ENCODE peak calls at places on chromosomes 4 and X, in four cellular contexts. One of them, this sample, is unnamed.

GRCh38 chr4:15420642-15421041 is 7.2 kb upstream of the C1QTNF7 start:
- DNase-seq in GM23248: peak
- DNase-seq in H7: no peak
- DNase-seq in T-helper 1 cell: no peak
- DNase-seq in this sample: no peak

GRCh38 chr4:147736458-147736857 is 4.6 kb downstream of the ARHGAP10 start:
- DNase-seq in GM23248: peak
- DNase-seq in H7: no peak
- DNase-seq in T-helper 1 cell: no peak
- DNase-seq in this sample: no peak

GRCh38 chr4:76687730-76688441 is 210.1 kb downstream of the SOWAHB start:
- DNase-seq in GM23248: no peak
- DNase-seq in H7: no peak
- DNase-seq in T-helper 1 cell: no peak
- DNase-seq in this sample: no peak

GRCh38 chrX:142084611-142085010 is 120.5 kb downstream of the MAGEC2 start:
- DNase-seq in GM23248: no peak
- DNase-seq in H7: no peak
- DNase-seq in T-helper 1 cell: no peak
- DNase-seq in this sample: no peak

GRCh38 chrX:37666516-37666915 is 19.1 kb upstream of the XK start:
- DNase-seq in GM23248: no peak
- DNase-seq in H7: no peak
- DNase-seq in T-helper 1 cell: no peak
- DNase-seq in this sample: no peak

GRCh38 chr4:122224348-122224747 is 72.2 kb downstream of the BLTP1 start:
- DNase-seq in GM23248: peak
- DNase-seq in H7: peak
- DNase-seq in T-helper 1 cell: no peak
- DNase-seq in this sample: no peak

GRCh38 chr4:81081156-81081555 is 50.6 kb downstream of the BMP3 start:
- DNase-seq in GM23248: no peak
- DNase-seq in H7: no peak
- DNase-seq in T-helper 1 cell: no peak
- DNase-seq in this sample: no peak

GRCh38 chr4:92182736-92183407 is 120.9 kb upstream of the GRID2 start:
- DNase-seq in GM23248: no peak
- DNase-seq in H7: no peak
- DNase-seq in T-helper 1 cell: no peak
- DNase-seq in this sample: no peak

GRCh38 chrX:134158821-134159512 is 78.0 kb upstream of the CCDC160 start:
- DNase-seq in GM23248: no peak
- DNase-seq in H7: no peak
- DNase-seq in T-helper 1 cell: peak
- DNase-seq in this sample: no peak

GRCh38 chrX:30283456-30284200 is 25.6 kb downstream of the NR0B1 start:
- DNase-seq in GM23248: peak
- DNase-seq in H7: no peak
- DNase-seq in T-helper 1 cell: no peak
- DNase-seq in this sample: no peak

GRCh38 chrX:117982702-117983392 is 133.8 kb downstream of the KLHL13 start:
- DNase-seq in GM23248: no peak
- DNase-seq in H7: no peak
- DNase-seq in T-helper 1 cell: no peak
- DNase-seq in this sample: no peak

GRCh38 chr4:4461850-4462249 is 74.9 kb downstream of the NSG1 start:
- DNase-seq in GM23248: no peak
- DNase-seq in H7: no peak
- DNase-seq in T-helper 1 cell: peak
- DNase-seq in this sample: no peak

GRCh38 chr4:145083891-145084640 is 13.9 kb downstream of the ANAPC10 start:
- DNase-seq in GM23248: peak
- DNase-seq in H7: no peak
- DNase-seq in T-helper 1 cell: no peak
- DNase-seq in this sample: no peak

GRCh38 chr4:14837860-14838259 is 164.4 kb upstream of the CPEB2 start:
- DNase-seq in GM23248: peak
- DNase-seq in H7: peak
- DNase-seq in T-helper 1 cell: no peak
- DNase-seq in this sample: no peak

GRCh38 chr4:177119021-177119461 is 190.6 kb upstream of the NEIL3 start:
- DNase-seq in GM23248: peak
- DNase-seq in H7: no peak
- DNase-seq in T-helper 1 cell: no peak
- DNase-seq in this sample: no peak

GRCh38 chrX:131841496-131842410 is 181.3 kb upstream of the STK26 start:
- DNase-seq in GM23248: peak
- DNase-seq in H7: peak
- DNase-seq in T-helper 1 cell: peak
- DNase-seq in this sample: peak

GRCh38 chr4:14259926-14260325 is 632.4 kb upstream of the BOD1L1 start:
- DNase-seq in GM23248: peak
- DNase-seq in H7: no peak
- DNase-seq in T-helper 1 cell: no peak
- DNase-seq in this sample: no peak

GRCh38 chrX:113929004-113929403 is 654.9 kb upstream of the HTR2C start:
- DNase-seq in GM23248: peak
- DNase-seq in H7: peak
- DNase-seq in T-helper 1 cell: no peak
- DNase-seq in this sample: no peak

GRCh38 chrX:153381684-153382532 is 19.2 kb downstream of the PNMA6E start:
- DNase-seq in GM23248: peak
- DNase-seq in H7: peak
- DNase-seq in T-helper 1 cell: peak
- DNase-seq in this sample: no peak

GRCh38 chr4:19675172-19675811 is 576.4 kb upstream of the SLIT2 start:
- DNase-seq in GM23248: peak
- DNase-seq in H7: no peak
- DNase-seq in T-helper 1 cell: no peak
- DNase-seq in this sample: no peak

GRCh38 chr4:17962171-17962570 is 59.4 kb downstream of the LCORL start:
- DNase-seq in GM23248: peak
- DNase-seq in H7: no peak
- DNase-seq in T-helper 1 cell: no peak
- DNase-seq in this sample: no peak

GRCh38 chr4:94457692-94458106 is 6.0 kb downstream of the PDLIM5 start:
- DNase-seq in GM23248: no peak
- DNase-seq in H7: peak
- DNase-seq in T-helper 1 cell: no peak
- DNase-seq in this sample: no peak

GRCh38 chrX:130083656-130084382 is 26.5 kb downstream of the ELF4 start:
- DNase-seq in GM23248: no peak
- DNase-seq in H7: peak
- DNase-seq in T-helper 1 cell: peak
- DNase-seq in this sample: no peak

GRCh38 chr4:65391814-65392213 is 278.5 kb downstream of the EPHA5 start:
- DNase-seq in GM23248: no peak
- DNase-seq in H7: no peak
- DNase-seq in T-helper 1 cell: no peak
- DNase-seq in this sample: no peak

GRCh38 chrX:140586951-140587350 is 82.1 kb upstream of the SOX3 start:
- DNase-seq in GM23248: no peak
- DNase-seq in H7: no peak
- DNase-seq in T-helper 1 cell: no peak
- DNase-seq in this sample: no peak

GRCh38 chrX:9141496-9141895 is 107.6 kb upstream of the FAM9B start:
- DNase-seq in GM23248: peak
- DNase-seq in H7: no peak
- DNase-seq in T-helper 1 cell: no peak
- DNase-seq in this sample: no peak

GRCh38 chr4:128859887-128860774 is 50.6 kb downstream of the JADE1 start:
- DNase-seq in GM23248: peak
- DNase-seq in H7: no peak
- DNase-seq in T-helper 1 cell: no peak
- DNase-seq in this sample: no peak

GRCh38 chrX:69424161-69424560 is 80.0 kb upstream of the NALF2 start:
- DNase-seq in GM23248: peak
- DNase-seq in H7: peak
- DNase-seq in T-helper 1 cell: no peak
- DNase-seq in this sample: no peak

GRCh38 chr4:57233391-57233790 is 123.2 kb upstream of the IGFBP7 start:
- DNase-seq in GM23248: peak
- DNase-seq in H7: no peak
- DNase-seq in T-helper 1 cell: no peak
- DNase-seq in this sample: no peak

GRCh38 chr4:162836773-162837172 is 329.9 kb downstream of the NAF1 start:
- DNase-seq in GM23248: no peak
- DNase-seq in H7: no peak
- DNase-seq in T-helper 1 cell: no peak
- DNase-seq in this sample: no peak

GRCh38 chr4:85956296-85956955 is 403.4 kb downstream of the MAPK10 start:
- DNase-seq in GM23248: no peak
- DNase-seq in H7: no peak
- DNase-seq in T-helper 1 cell: no peak
- DNase-seq in this sample: no peak

GRCh38 chr4:8093587-8094274 is 64.9 kb downstream of the ABLIM2 start:
- DNase-seq in GM23248: peak
- DNase-seq in H7: no peak
- DNase-seq in T-helper 1 cell: no peak
- DNase-seq in this sample: no peak

GRCh38 chrX:7515681-7516413 is 327.1 kb upstream of the VCX start:
- DNase-seq in GM23248: peak
- DNase-seq in H7: no peak
- DNase-seq in T-helper 1 cell: no peak
- DNase-seq in this sample: no peak

GRCh38 chrX:1422135-1422465 is 30.2 kb upstream of the SLC25A6 start:
- DNase-seq in GM23248: no peak
- DNase-seq in H7: no peak
- DNase-seq in T-helper 1 cell: no peak
- DNase-seq in this sample: no peak

GRCh38 chr4:52102587-52102986 is 51.5 kb downstream of the SPATA18 start:
- DNase-seq in GM23248: peak
- DNase-seq in H7: no peak
- DNase-seq in T-helper 1 cell: no peak
- DNase-seq in this sample: no peak

GRCh38 chr4:147970003-147970402 is 238.1 kb downstream of the ARHGAP10 start:
- DNase-seq in GM23248: no peak
- DNase-seq in H7: no peak
- DNase-seq in T-helper 1 cell: no peak
- DNase-seq in this sample: no peak

GRCh38 chrX:150361070-150361776 is 1.9 kb upstream of the MAMLD1 start:
- DNase-seq in GM23248: peak
- DNase-seq in H7: peak
- DNase-seq in T-helper 1 cell: peak
- DNase-seq in this sample: no peak

This sample was measured in effector CD8-positive, alpha-beta T cell.